ENCODE peak calls at places on chromosome 10, in ten cellular contexts. E is right lobe of liver; H is lower lobe of right lung; D is pancreas; R is neuronal stem cell; Z is upper lobe of right lung; I is CD8-positive, alpha-beta T cell; S is SJSA1; T is GM23248; J is brain microvascular endothelial cell. C is an unnamed sample. For H3K36me3, the result is how much of the 10 kb centered on the place peaks cover.

GRCh38 chr10:110437761-110438341 is 59.9 kb upstream of the DUSP5 start:
- DNase-seq in Z (peak), T (no peak), J (no peak), H (no peak), D (peak), R (no peak), I (no peak), E (no peak), S (no peak), C (no peak)

GRCh38 chr10:109587366-109587765 is 335.9 kb downstream of the XPNPEP1 start:
- DNase-seq in D (no peak), I (no peak), H (no peak), R (no peak), Z (no peak), T (no peak), E (no peak), S (no peak), J (no peak), C (no peak)

GRCh38 chr10:87767253-87767652 is 50.8 kb downstream of the ATAD1 start:
- DNase-seq in R (no peak), E (no peak), T (peak), S (peak), H (no peak), Z (no peak), D (no peak), J (peak), I (no peak), C (no peak)

GRCh38 chr10:69406302-69406811 is 10.4 kb downstream of the TACR2 start:
- DNase-seq in D (no peak), S (no peak), Z (no peak), H (peak), E (no peak), T (no peak), J (no peak), R (no peak), I (no peak), C (no peak)

GRCh38 chr10:110307805-110308204 is 3.1 kb upstream of the SMNDC1 start:
- DNase-seq in D (no peak), I (no peak), H (no peak), S (no peak), R (no peak), Z (no peak), E (no peak), T (peak), J (no peak), C (no peak)

GRCh38 chr10:4240641-4241197 is 455.7 kb upstream of the KLF6 start:
- DNase-seq in H (no peak), E (no peak), S (peak), D (no peak), Z (no peak), T (peak), I (no peak), J (peak), R (no peak), C (no peak)

GRCh38 chr10:34666008-34666700 is 148.9 kb downstream of the PARD3 start:
- DNase-seq in E (no peak), Z (no peak), H (no peak), I (no peak), R (peak), S (peak), J (peak), T (peak), D (no peak), C (peak)

GRCh38 chr10:70513848-70514309 is 35.3 kb downstream of the PALD1 start:
- DNase-seq in I (no peak), H (no peak), S (no peak), T (no peak), D (no peak), J (no peak), R (no peak), Z (no peak), E (no peak), C (no peak)

GRCh38 chr10:13977861-13978843 is 352.6 kb downstream of the FRMD4A start:
- DNase-seq in S (no peak), R (no peak), J (peak), E (no peak), D (no peak), T (peak), H (no peak), I (no peak), Z (no peak), C (no peak)

GRCh38 chr10:16242446-16242845 is 194.4 kb upstream of the PTER start:
- DNase-seq in T (no peak), J (no peak), E (no peak), D (no peak), S (no peak), I (no peak), Z (no peak), R (no peak), H (no peak), C (no peak)

GRCh38 chr10:116784035-116784434 is 41.7 kb upstream of the HSPA12A start:
- DNase-seq in J (no peak), D (no peak), R (no peak), T (no peak), I (no peak), Z (no peak), E (no peak), S (no peak), H (no peak), C (no peak)

GRCh38 chr10:46534828-46535524 is 21.5 kb downstream of the GPRIN2 start:
- DNase-seq in H (peak), T (peak), S (peak), D (peak), E (peak), I (no peak), Z (peak), R (no peak), J (no peak), C (no peak)

GRCh38 chr10:19845963-19846362 is 29.7 kb downstream of the PLXDC2 start:
- DNase-seq in S (no peak), I (no peak), J (no peak), H (no peak), R (no peak), E (no peak), D (no peak), Z (no peak), T (peak), C (no peak)

GRCh38 chr10:36349445-36350063 is 707.5 kb upstream of the FZD8 start:
- DNase-seq in J (peak), Z (no peak), S (peak), D (no peak), T (peak), I (no peak), H (no peak), E (no peak), R (no peak), C (peak)

GRCh38 chr10:132325969-132326889 is 5.8 kb upstream of the LRRC27 start:
- DNase-seq in J (no peak), I (no peak), H (no peak), T (peak), E (no peak), Z (peak), S (no peak), R (no peak), D (no peak), C (no peak)

GRCh38 chr10:121134711-121135110 is 283.5 kb downstream of the WDR11 start:
- DNase-seq in T (no peak), Z (no peak), H (no peak), J (no peak), R (no peak), I (no peak), S (no peak), D (no peak), E (no peak), C (no peak)

GRCh38 chr10:121553455-121553854 is 44.8 kb downstream of the FGFR2 start:
- DNase-seq in E (no peak), S (no peak), J (no peak), T (no peak), D (no peak), I (no peak), R (peak), Z (no peak), H (no peak), C (no peak)

GRCh38 chr10:57202356-57202755 is 841.3 kb upstream of the ZWINT start:
- DNase-seq in R (no peak), D (no peak), S (no peak), J (no peak), T (no peak), I (no peak), Z (no peak), E (no peak), H (no peak), C (no peak)

GRCh38 chr10:44382981-44383748 is 1.7 kb downstream of the CXCL12 start:
- DNase-seq in T (peak), H (no peak), Z (peak), I (no peak), R (no peak), E (no peak), J (no peak), S (no peak), D (peak), C (no peak)

GRCh38 chr10:121357323-121357835 is 240.9 kb downstream of the FGFR2 start:
- DNase-seq in D (no peak), Z (no peak), S (no peak), R (no peak), E (no peak), J (no peak), H (no peak), I (no peak), T (no peak), C (peak)

GRCh38 chr10:79017882-79018550 is 50.8 kb upstream of the ZMIZ1 start:
- DNase-seq in T (no peak), S (no peak), J (no peak), H (peak), R (no peak), E (no peak), D (peak), I (no peak), Z (peak), C (no peak)

GRCh38 chr10:4352566-4352961 is 473.4 kb upstream of the AKR1E2 start:
- DNase-seq in H (no peak), S (no peak), R (no peak), E (no peak), I (no peak), Z (no peak), D (no peak), J (no peak), T (peak), C (peak)

GRCh38 chr10:84542552-84542951 is 214.2 kb downstream of the CCSER2 start:
- DNase-seq in S (no peak), H (no peak), R (no peak), E (no peak), Z (no peak), D (no peak), T (no peak), I (no peak), J (no peak), C (no peak)

GRCh38 chr10:84179059-84179710 is 5.6 kb downstream of the GPR15LG start:
- DNase-seq in R (no peak), I (no peak), Z (no peak), S (no peak), E (no peak), J (no peak), H (no peak), T (peak), D (no peak), C (peak)

GRCh38 chr10:132960071-132960472 is 17.7 kb upstream of the CFAP46 start:
- DNase-seq in D (no peak), T (no peak), J (no peak), H (no peak), Z (peak), I (no peak), S (no peak), E (peak), R (no peak), C (no peak)

GRCh38 chr10:28276384-28276783 is 26.5 kb downstream of the MPP7 start:
- DNase-seq in I (no peak), Z (no peak), D (no peak), J (no peak), H (no peak), R (no peak), T (no peak), E (no peak), S (no peak), C (no peak)

GRCh38 chr10:15780353-15781135 is 60.8 kb upstream of the ITGA8 start:
- DNase-seq in R (no peak), J (peak), S (no peak), E (no peak), H (no peak), D (no peak), T (peak), I (no peak), Z (no peak), C (no peak)

DNA sequence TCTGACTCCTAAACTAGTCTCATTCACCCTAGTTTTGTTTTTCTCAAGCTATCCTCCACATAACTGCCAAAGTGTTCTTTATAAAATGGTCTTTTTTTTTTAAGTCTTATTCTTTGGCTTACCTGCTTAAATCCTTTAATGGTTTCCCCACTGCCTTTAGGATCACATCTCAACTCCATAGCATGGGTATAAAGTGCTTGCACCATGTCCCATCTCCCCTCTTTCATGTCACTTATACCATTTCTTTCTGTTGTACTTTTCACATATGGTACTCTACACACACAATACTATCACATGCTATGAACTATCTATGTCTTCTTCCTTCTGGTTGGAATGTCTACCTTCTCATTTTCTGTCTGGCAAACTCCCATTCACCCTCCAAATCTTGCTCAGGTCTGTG is 5.1 kb downstream of the MTPAP start:
- DNase-seq in Z (no peak), E (no peak), J (no peak), R (no peak), D (no peak), I (no peak), T (no peak), H (no peak), S (no peak), C (no peak)
- H3K36me3 ChIP-seq in Z (under half), E (under half), J (under half), R (under half), D (under half), I (under half), T (under half), H (under half), S (under half), C (under half)

GRCh38 chr10:3143366-3143765 is 29.2 kb downstream of the PITRM1 start:
- DNase-seq in J (no peak), T (no peak), H (no peak), E (no peak), I (no peak), R (no peak), Z (no peak), D (no peak), S (no peak), C (no peak)
- H3K36me3 ChIP-seq in J (half or more), T (half or more), H (half or more), E (half or more), I (half or more), R (under half), Z (half or more), D (under half), S (half or more), C (under half)

GRCh38 chr10:12445701-12446334 is 96.5 kb downstream of the CAMK1D start:
- DNase-seq in R (no peak), E (no peak), I (no peak), D (no peak), H (no peak), T (no peak), S (no peak), Z (no peak), J (no peak), C (no peak)
- H3K36me3 ChIP-seq in R (under half), E (under half), I (under half), D (under half), H (under half), T (under half), S (under half), Z (under half), J (under half), C (under half)

GRCh38 chr10:873020-873419 is 58.5 kb downstream of the LARP4B start:
- DNase-seq in S (no peak), I (no peak), H (no peak), D (no peak), Z (no peak), R (no peak), E (no peak), J (no peak), T (no peak), C (no peak)

GRCh38 chr10:878895-879294 is 52.6 kb downstream of the LARP4B start:
- DNase-seq in E (no peak), H (no peak), I (no peak), S (no peak), T (no peak), D (no peak), Z (no peak), J (no peak), R (no peak), C (no peak)

GRCh38 chr10:876442-876841 is 55.1 kb downstream of the LARP4B start:
- DNase-seq in T (peak), I (no peak), S (no peak), D (no peak), Z (no peak), J (no peak), H (no peak), E (no peak), R (no peak), C (no peak)

DNA sequence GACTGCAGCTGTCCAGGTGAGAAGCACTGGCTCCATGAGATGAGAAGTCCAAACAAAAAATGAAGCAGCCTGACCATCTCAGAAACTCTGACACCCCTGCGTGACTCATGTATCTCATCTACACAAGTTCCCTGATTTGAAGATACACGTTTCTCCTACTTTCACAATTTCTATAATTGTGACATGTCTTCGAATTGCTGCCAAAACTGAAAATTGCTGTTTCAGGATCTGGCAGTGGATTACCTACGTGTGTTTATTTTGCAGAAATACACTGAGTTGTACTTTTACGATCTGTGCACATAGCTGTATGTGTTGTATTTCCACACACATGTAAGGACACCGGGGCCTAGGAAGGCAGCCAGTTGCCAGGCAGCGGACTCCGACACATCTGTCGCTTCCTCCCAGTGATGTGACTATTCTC is 53.2 kb downstream of the LARP4B start:
- DNase-seq in R (no peak), H (no peak), Z (no peak), D (no peak), E (peak), T (peak), I (no peak), J (no peak), S (no peak), C (no peak)
- H3K36me3 ChIP-seq in R (under half), H (half or more), Z (half or more), D (under half), E (under half), T (under half), I (under half), J (under half), S (half or more), C (under half)

DNA sequence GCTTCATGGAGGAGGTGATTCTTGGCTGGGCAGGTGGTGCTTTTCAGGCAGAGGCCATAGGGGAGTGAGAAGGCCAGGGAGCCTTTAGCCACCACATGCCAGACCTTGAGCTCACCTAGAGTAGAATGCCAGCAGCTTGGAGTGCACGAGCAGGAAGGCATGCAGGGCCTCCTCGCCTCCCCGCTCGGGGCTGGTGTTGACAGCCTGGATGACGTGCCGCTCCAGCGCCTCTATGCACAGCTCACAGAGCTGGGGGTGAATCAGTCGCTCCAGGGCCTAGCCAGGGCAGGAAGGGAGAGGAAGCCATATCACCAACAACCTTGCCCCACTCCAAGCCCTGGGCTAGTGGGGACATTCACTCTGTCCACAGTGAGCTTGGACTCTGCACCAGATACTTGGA is 15.7 kb downstream of the HPS1 start:
- DNase-seq in H (no peak), D (peak), S (no peak), J (no peak), R (no peak), E (no peak), T (no peak), Z (no peak), I (no peak), C (no peak)
- H3K36me3 ChIP-seq in H (half or more), D (under half), S (half or more), J (under half), R (under half), E (under half), T (under half), Z (half or more), I (under half), C (under half)